ENCODE peak calls at places on chromosomes 3 and 15, in five cellular contexts. One of them, this sample, is unnamed.

GRCh38 chr15:73460662-73461061 is 17.7 kb downstream of the REC114 start:
- DNase-seq in A549: no peak
- DNase-seq in endothelial cell of umbilical vein: no peak
- DNase-seq in K562: no peak
- DNase-seq in HepG2: no peak
- DNase-seq in this sample: no peak

GRCh38 chr3:142498397-142499180 is 50.8 kb upstream of the XRN1 start:
- DNase-seq in A549: no peak
- DNase-seq in endothelial cell of umbilical vein: no peak
- DNase-seq in K562: no peak
- DNase-seq in HepG2: no peak
- DNase-seq in this sample: no peak

GRCh38 chr15:70582143-70582945 is 181.0 kb downstream of the UACA start:
- DNase-seq in A549: no peak
- DNase-seq in endothelial cell of umbilical vein: no peak
- DNase-seq in K562: no peak
- DNase-seq in HepG2: no peak
- DNase-seq in this sample: no peak

GRCh38 chr15:98893407-98893806 is 114.2 kb downstream of the PGPEP1L start:
- DNase-seq in A549: no peak
- DNase-seq in endothelial cell of umbilical vein: peak; percentile 8
- DNase-seq in K562: no peak
- DNase-seq in HepG2: no peak
- DNase-seq in this sample: no peak

GRCh38 chr3:46926039-46926438 is 48.5 kb downstream of the PTH1R start:
- DNase-seq in A549: no peak
- DNase-seq in endothelial cell of umbilical vein: peak; percentile 52
- DNase-seq in K562: no peak
- DNase-seq in HepG2: no peak
- DNase-seq in this sample: no peak

GRCh38 chr3:160948273-160948672 is 156.9 kb downstream of the B3GALNT1 start:
- DNase-seq in A549: no peak
- DNase-seq in endothelial cell of umbilical vein: peak; percentile 13
- DNase-seq in K562: no peak
- DNase-seq in HepG2: peak; percentile 76
- DNase-seq in this sample: no peak

GRCh38 chr3:101999177-101999778 is 150.0 kb downstream of the NFKBIZ start:
- DNase-seq in A549: no peak
- DNase-seq in endothelial cell of umbilical vein: no peak
- DNase-seq in K562: no peak
- DNase-seq in HepG2: no peak
- DNase-seq in this sample: no peak

GRCh38 chr3:46692566-46692983 is 904 bp downstream of the ALS2CL start:
- DNase-seq in A549: peak; percentile 36
- DNase-seq in endothelial cell of umbilical vein: peak; percentile 13
- DNase-seq in K562: peak; percentile 31
- DNase-seq in HepG2: no peak
- DNase-seq in this sample: no peak

GRCh38 chr3:13556937-13557336 is 8.0 kb downstream of the FBLN2 start:
- DNase-seq in A549: no peak
- DNase-seq in endothelial cell of umbilical vein: no peak
- DNase-seq in K562: peak; percentile 60
- DNase-seq in HepG2: no peak
- DNase-seq in this sample: no peak

GRCh38 chr3:54891540-54891897 is 36.3 kb downstream of the LRTM1 start:
- DNase-seq in A549: peak; percentile 85
- DNase-seq in endothelial cell of umbilical vein: no peak
- DNase-seq in K562: peak; percentile 25
- DNase-seq in HepG2: peak; percentile 42
- DNase-seq in this sample: peak; percentile 69

GRCh38 chr3:10310578-10310977 is 10.3 kb downstream of the SEC13 start:
- DNase-seq in A549: no peak
- DNase-seq in endothelial cell of umbilical vein: no peak
- DNase-seq in K562: no peak
- DNase-seq in HepG2: no peak
- DNase-seq in this sample: no peak

GRCh38 chr3:188926141-188926540 is 245.6 kb upstream of the TPRG1 start:
- DNase-seq in A549: no peak
- DNase-seq in endothelial cell of umbilical vein: no peak
- DNase-seq in K562: no peak
- DNase-seq in HepG2: no peak
- DNase-seq in this sample: no peak

GRCh38 chr3:111773484-111773883 is 85.6 kb upstream of the PHLDB2 start:
- DNase-seq in A549: no peak
- DNase-seq in endothelial cell of umbilical vein: no peak
- DNase-seq in K562: no peak
- DNase-seq in HepG2: no peak
- DNase-seq in this sample: no peak

GRCh38 chr3:133699467-133699866 is 37.7 kb upstream of the TOPBP1 start:
- DNase-seq in A549: no peak
- DNase-seq in endothelial cell of umbilical vein: no peak
- DNase-seq in K562: no peak
- DNase-seq in HepG2: no peak
- DNase-seq in this sample: no peak

GRCh38 chr3:62582495-62583172 is 209.3 kb upstream of the FEZF2 start:
- DNase-seq in A549: no peak
- DNase-seq in endothelial cell of umbilical vein: no peak
- DNase-seq in K562: no peak
- DNase-seq in HepG2: no peak
- DNase-seq in this sample: no peak

GRCh38 chr3:170563712-170564423 is 22.0 kb downstream of the SLC7A14 start:
- DNase-seq in A549: no peak
- DNase-seq in endothelial cell of umbilical vein: peak; percentile 86
- DNase-seq in K562: no peak
- DNase-seq in HepG2: no peak
- DNase-seq in this sample: no peak

GRCh38 chr3:187958432-187959003 is 195.4 kb upstream of the LPP start:
- DNase-seq in A549: no peak
- DNase-seq in endothelial cell of umbilical vein: no peak
- DNase-seq in K562: no peak
- DNase-seq in HepG2: no peak
- DNase-seq in this sample: no peak

GRCh38 chr15:26126070-26126469 is 262.9 kb upstream of the ATP10A start:
- DNase-seq in A549: no peak
- DNase-seq in endothelial cell of umbilical vein: no peak
- DNase-seq in K562: no peak
- DNase-seq in HepG2: no peak
- DNase-seq in this sample: no peak

GRCh38 chr15:26129852-26130251 is 266.7 kb upstream of the ATP10A start:
- DNase-seq in A549: no peak
- DNase-seq in endothelial cell of umbilical vein: no peak
- DNase-seq in K562: no peak
- DNase-seq in HepG2: no peak
- DNase-seq in this sample: no peak

GRCh38 chr15:26128611-26129140 is 265.5 kb upstream of the ATP10A start:
- DNase-seq in A549: no peak
- DNase-seq in endothelial cell of umbilical vein: no peak
- DNase-seq in K562: no peak
- DNase-seq in HepG2: no peak
- DNase-seq in this sample: no peak

GRCh38 chr15:26125664-26126063 is 262.5 kb upstream of the ATP10A start:
- DNase-seq in A549: no peak
- DNase-seq in endothelial cell of umbilical vein: no peak
- DNase-seq in K562: no peak
- DNase-seq in HepG2: no peak
- DNase-seq in this sample: no peak

GRCh38 chr15:26126819-26127387 is 263.8 kb upstream of the ATP10A start:
- DNase-seq in A549: no peak
- DNase-seq in endothelial cell of umbilical vein: no peak
- DNase-seq in K562: no peak
- DNase-seq in HepG2: no peak
- DNase-seq in this sample: no peak
- TF ChIP-seq MYC in A549: no peak
- TF ChIP-seq MYC in endothelial cell of umbilical vein: no peak
- TF ChIP-seq MYC in K562: no peak
- TF ChIP-seq MYC in HepG2: no peak
- TF ChIP-seq MYC in this sample: no peak

GRCh38 chr3:65569845-65570405 is 468.8 kb downstream of the MAGI1 start:
- DNase-seq in A549: no peak
- DNase-seq in endothelial cell of umbilical vein: no peak
- DNase-seq in K562: no peak
- DNase-seq in HepG2: no peak
- DNase-seq in this sample: no peak
- TF ChIP-seq CTCF in A549: no peak
- TF ChIP-seq CTCF in endothelial cell of umbilical vein: no peak
- TF ChIP-seq CTCF in K562: peak; percentile 24
- TF ChIP-seq CTCF in HepG2: no peak
- TF ChIP-seq CTCF in this sample: no peak

GRCh38 chr15:77982127-77982490 is 95.4 kb downstream of the TBC1D2B start:
- DNase-seq in A549: no peak
- DNase-seq in endothelial cell of umbilical vein: no peak
- DNase-seq in K562: no peak
- DNase-seq in HepG2: no peak
- DNase-seq in this sample: no peak

GRCh38 chr15:77985031-77985930 is 92.2 kb downstream of the TBC1D2B start:
- DNase-seq in A549: no peak
- DNase-seq in endothelial cell of umbilical vein: no peak
- DNase-seq in K562: no peak
- DNase-seq in HepG2: no peak
- DNase-seq in this sample: no peak

GRCh38 chr15:77983091-77983707 is 94.3 kb downstream of the TBC1D2B start:
- DNase-seq in A549: no peak
- DNase-seq in endothelial cell of umbilical vein: no peak
- DNase-seq in K562: no peak
- DNase-seq in HepG2: peak; percentile 34
- DNase-seq in this sample: no peak

GRCh38 chr15:77984446-77984861 is 93.1 kb downstream of the TBC1D2B start:
- DNase-seq in A549: no peak
- DNase-seq in endothelial cell of umbilical vein: no peak
- DNase-seq in K562: no peak
- DNase-seq in HepG2: no peak
- DNase-seq in this sample: no peak

GRCh38 chr15:77983708-77984445 is 93.6 kb downstream of the TBC1D2B start:
- DNase-seq in A549: no peak
- DNase-seq in endothelial cell of umbilical vein: no peak
- DNase-seq in K562: no peak
- DNase-seq in HepG2: no peak
- DNase-seq in this sample: no peak
- TF ChIP-seq MYC in A549: no peak
- TF ChIP-seq MYC in endothelial cell of umbilical vein: no peak
- TF ChIP-seq MYC in K562: no peak
- TF ChIP-seq MYC in HepG2: peak; percentile 8
- TF ChIP-seq MYC in this sample: no peak

DNA sequence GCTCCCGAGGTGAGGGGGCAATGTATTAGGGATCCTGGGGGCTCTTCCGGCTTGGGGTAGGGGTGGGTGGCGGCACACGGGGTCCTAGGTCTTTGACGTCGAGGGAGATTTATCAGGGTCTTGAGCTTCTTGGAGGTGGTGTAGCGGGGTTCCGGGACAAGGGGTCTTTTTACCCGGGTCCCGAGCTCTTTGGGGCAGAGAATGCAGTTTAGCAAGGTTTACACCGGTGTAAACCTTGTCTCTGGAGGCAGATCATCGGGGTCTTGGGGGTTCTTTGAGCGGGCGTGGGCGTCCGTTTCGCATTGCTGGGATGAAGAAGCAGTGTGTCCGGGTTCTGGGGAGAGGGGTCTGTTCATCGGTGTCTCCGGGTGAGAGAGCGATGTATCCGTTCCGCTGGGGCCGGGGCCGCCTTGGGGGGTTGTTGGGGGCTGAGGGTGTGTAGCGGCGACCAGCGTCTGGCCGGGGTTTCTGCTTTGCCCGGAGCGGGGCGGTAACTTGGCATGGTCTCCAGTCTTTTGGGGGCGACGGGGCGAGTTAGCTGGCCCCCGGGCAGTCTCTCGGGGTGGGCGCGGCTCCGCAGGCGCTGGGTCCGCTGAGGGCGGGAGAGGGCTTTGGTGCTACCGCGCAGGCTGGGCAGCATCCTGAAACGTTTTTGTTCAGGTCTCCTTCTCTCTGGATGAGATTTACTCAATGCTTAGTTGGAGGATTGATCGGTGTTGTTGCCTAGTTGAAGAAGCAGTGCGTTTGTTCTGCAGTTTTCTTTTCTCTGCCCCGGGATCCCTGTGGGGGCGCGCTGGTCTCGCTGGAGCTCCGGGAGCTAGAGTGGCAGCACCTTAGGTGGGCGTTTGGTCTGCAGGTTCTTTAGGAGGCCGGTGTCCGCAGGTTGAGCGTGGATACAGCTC is 792 bp downstream of the GLCE start:
- DNase-seq in A549: peak; percentile 56
- DNase-seq in endothelial cell of umbilical vein: no peak
- DNase-seq in K562: peak; percentile 29
- DNase-seq in HepG2: peak; percentile 30
- DNase-seq in this sample: peak; percentile 40
- TF ChIP-seq CTCF in A549: peak; percentile 59
- TF ChIP-seq CTCF in endothelial cell of umbilical vein: no peak
- TF ChIP-seq CTCF in K562: peak; percentile 28
- TF ChIP-seq CTCF in HepG2: peak; percentile 74
- TF ChIP-seq CTCF in this sample: no peak

DNA sequence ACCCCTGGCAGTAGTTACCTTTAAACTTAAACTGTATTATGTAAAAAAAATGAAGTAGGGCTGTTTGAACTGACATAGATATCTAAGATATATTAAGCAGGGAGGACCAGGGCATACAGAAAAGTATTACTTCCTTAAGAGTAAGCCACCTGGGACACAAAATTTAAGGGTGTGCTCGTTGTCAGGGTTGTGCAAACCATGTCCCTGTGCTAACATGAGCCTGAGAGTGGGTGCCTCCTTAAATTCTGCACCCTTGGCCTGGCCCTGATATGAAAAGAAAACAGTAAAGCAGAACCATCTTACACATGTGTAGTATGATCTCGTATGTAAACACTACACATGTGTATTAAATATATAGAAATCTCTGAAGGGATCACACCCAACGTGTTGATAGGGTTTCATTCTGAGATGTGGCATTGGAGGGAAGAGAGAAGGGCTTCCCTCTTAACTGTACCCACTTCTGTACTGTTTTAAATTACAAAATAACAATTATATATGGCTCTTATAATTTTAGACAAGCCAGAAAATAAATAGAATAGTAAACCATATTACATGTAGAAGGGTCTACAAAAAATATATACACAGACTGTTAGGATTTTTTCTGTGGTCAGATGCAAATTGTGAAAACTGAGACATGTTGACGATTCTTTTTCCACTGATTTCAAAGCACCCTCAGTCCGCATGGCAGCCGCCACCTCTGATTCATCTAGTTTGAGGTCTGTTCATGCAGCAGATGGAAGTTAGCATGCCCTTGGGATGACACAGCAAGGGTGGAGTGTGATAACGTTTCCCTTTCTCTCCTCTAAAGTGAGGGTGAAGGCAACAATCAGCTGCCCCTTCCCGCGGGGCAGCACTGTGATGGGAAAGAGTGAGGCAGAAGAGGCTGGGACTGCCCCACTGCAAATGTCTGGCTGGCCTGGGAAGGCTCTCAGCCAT is 400.9 kb upstream of the PROK2 start:
- DNase-seq in A549: no peak
- DNase-seq in endothelial cell of umbilical vein: peak; percentile 64
- DNase-seq in K562: peak; percentile 63
- DNase-seq in HepG2: peak; percentile 7
- DNase-seq in this sample: no peak
- TF ChIP-seq MYC in A549: no peak
- TF ChIP-seq MYC in endothelial cell of umbilical vein: no peak
- TF ChIP-seq MYC in K562: peak; percentile 88
- TF ChIP-seq MYC in HepG2: no peak
- TF ChIP-seq MYC in this sample: no peak

This sample was measured in NB4.